ENCODE peak calls at places on chromosome 1, in six cellular contexts. Q is fibroblast of lung; O is CD8-positive, alpha-beta memory T cell; W is Peyer's patch; X is CD4-positive, CD25-positive, alpha-beta regulatory T cell; M is GM23248. Z is an unnamed sample.

GRCh38 chr1:53372501-53372951 is 44.7 kb upstream of the LRP8 start:
- DNase-seq in Q (no peak), O (no peak), X (no peak), W (no peak), M (no peak), Z (no peak)

GRCh38 chr1:167373398-167373797 is 144.9 kb downstream of the CD247 start:
- DNase-seq in Q (peak; percentile 68), O (no peak), M (peak; percentile 43), X (no peak), W (no peak), Z (no peak)

GRCh38 chr1:20792177-20792576 is 5.1 kb upstream of the HP1BP3 start:
- DNase-seq in W (no peak), Q (peak; percentile 96), M (peak; percentile 81), X (no peak), O (no peak), Z (no peak)

GRCh38 chr1:39177641-39178040 is 26.9 kb upstream of the MACF1 start:
- DNase-seq in O (no peak), W (no peak), X (no peak), M (no peak), Q (no peak), Z (no peak)

GRCh38 chr1:224182866-224183590 is at the start of gene DEGS1:
- DNase-seq in X (peak; percentile 86), M (peak; percentile 91), W (peak; percentile 90), Q (peak; percentile 75), O (peak; percentile 77), Z (peak; percentile 80)

GRCh38 chr1:245484176-245484575 is 329.4 kb downstream of the KIF26B start:
- DNase-seq in M (no peak), Q (no peak), O (no peak), W (no peak), X (no peak), Z (no peak)

GRCh38 chr1:167474191-167474641 is 44.1 kb downstream of the CD247 start:
- DNase-seq in M (no peak), X (peak; percentile 47), Q (no peak), W (no peak), O (peak; percentile 37), Z (no peak)

GRCh38 chr1:192546596-192547199 is 28.9 kb upstream of the RGS1 start:
- DNase-seq in X (no peak), Q (peak; percentile 82), O (no peak), W (no peak), M (no peak), Z (no peak)

GRCh38 chr1:108815566-108815965 is 41.3 kb downstream of the AKNAD1 start:
- DNase-seq in X (no peak), W (no peak), O (no peak), M (peak; percentile 51), Q (no peak), Z (no peak)

GRCh38 chr1:229409616-229410369 is 24.1 kb downstream of the ACTA1 start:
- DNase-seq in M (peak; percentile 5), X (no peak), O (no peak), W (no peak), Q (no peak), Z (no peak)

GRCh38 chr1:240888039-240888786 is 276.3 kb upstream of the GREM2 start:
- DNase-seq in O (no peak), Q (peak; percentile 3), W (no peak), M (no peak), X (no peak), Z (no peak)

GRCh38 chr1:186188736-186189135 is 186.3 kb downstream of the TPR start:
- DNase-seq in W (no peak), X (no peak), M (peak; percentile 68), Q (peak; percentile 9), O (no peak), Z (no peak)

GRCh38 chr1:91529856-91530255 is 29.2 kb downstream of the CDC7 start:
- DNase-seq in W (no peak), X (no peak), M (peak; percentile 53), Q (peak; percentile 86), O (no peak), Z (no peak)

GRCh38 chr1:198529414-198529813 is 11.1 kb downstream of the ATP6V1G3 start:
- DNase-seq in O (no peak), W (no peak), M (peak; percentile 74), X (no peak), Q (peak; percentile 93), Z (no peak)

GRCh38 chr1:27360159-27361043 is 6.4 kb downstream of the MAP3K6 start:
- DNase-seq in M (no peak), X (peak; percentile 37), W (peak; percentile 55), O (peak; percentile 66), Q (no peak), Z (peak; percentile 69)

GRCh38 chr1:56153276-56153675 is 426.1 kb downstream of the PLPP3 start:
- DNase-seq in X (no peak), O (no peak), M (no peak), W (no peak), Q (no peak), Z (no peak)

GRCh38 chr1:1431845-1432565 is 3.5 kb upstream of the VWA1 start:
- DNase-seq in O (no peak), X (no peak), Q (peak; percentile 41), M (no peak), W (no peak), Z (no peak)

GRCh38 chr1:109661391-109661790 is 5.5 kb downstream of the GSTM4 start:
- DNase-seq in X (no peak), W (no peak), O (no peak), Q (no peak), M (no peak), Z (no peak)

GRCh38 chr1:173411835-173412742 is 65.0 kb upstream of the PRDX6 start:
- DNase-seq in X (no peak), O (no peak), W (no peak), Q (peak; percentile 85), M (peak; percentile 93), Z (no peak)

GRCh38 chr1:24364975-24365678 is 46.0 kb downstream of the GRHL3 start:
- DNase-seq in W (no peak), O (no peak), M (peak; percentile 98), X (no peak), Q (peak; percentile 93), Z (no peak)

GRCh38 chr1:35633526-35633925 is 7.8 kb downstream of the PSMB2 start:
- DNase-seq in W (no peak), O (no peak), Q (no peak), M (no peak), X (no peak), Z (no peak)

GRCh38 chr1:36092166-36092797 is 3.6 kb downstream of the ADPRS start:
- DNase-seq in O (no peak), W (no peak), Q (no peak), X (no peak), M (no peak), Z (no peak)

GRCh38 chr1:24290933-24291487 is 28.1 kb upstream of the GRHL3 start:
- DNase-seq in W (no peak), M (no peak), Q (no peak), O (no peak), X (no peak), Z (no peak)

GRCh38 chr1:112325504-112325903 is 70.5 kb upstream of the CTTNBP2NL start:
- DNase-seq in Q (no peak), X (no peak), W (no peak), M (no peak), O (no peak), Z (no peak)

GRCh38 chr1:168084396-168085231 is 52.1 kb downstream of the GPR161 start:
- DNase-seq in M (peak; percentile 61), Q (peak; percentile 49), W (peak; percentile 35), O (peak; percentile 42), X (peak; percentile 36), Z (peak; percentile 51)

DNA sequence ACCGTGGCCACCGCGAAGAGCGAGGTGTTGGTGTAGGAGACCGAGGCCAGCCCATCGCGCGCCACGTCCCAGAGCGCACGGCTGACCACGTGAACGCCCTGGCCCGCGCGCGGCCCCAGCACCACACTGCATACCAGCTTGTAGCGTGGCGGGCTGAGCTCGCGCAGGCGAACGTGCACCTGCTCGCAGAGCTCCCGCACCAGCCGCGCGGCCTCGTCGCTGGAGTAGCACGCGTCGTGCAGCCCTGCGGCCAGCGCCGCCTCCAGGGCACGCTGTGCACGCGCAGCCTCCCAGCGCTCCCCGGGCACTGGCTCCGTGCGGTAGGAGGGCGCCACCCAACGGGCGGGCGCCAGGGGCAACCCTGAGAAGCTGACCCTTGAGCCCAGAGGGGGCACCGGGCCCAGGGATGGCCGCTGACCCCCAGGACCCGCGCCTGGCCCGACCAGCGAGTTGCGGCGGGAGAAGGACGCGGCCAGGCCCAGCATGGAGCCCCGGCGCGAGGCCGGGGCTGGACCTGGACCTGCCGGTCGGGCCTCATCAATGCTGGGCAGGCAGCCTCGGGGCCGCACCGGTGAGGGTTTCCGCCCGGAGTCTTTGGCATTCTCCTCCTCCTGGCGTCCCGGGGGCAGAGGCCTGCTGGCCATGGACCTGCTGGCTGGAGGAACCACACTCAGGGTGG is 987 bp downstream of the DYNLT4 start:
- DNase-seq in X (no peak), O (no peak), W (no peak), Q (no peak), M (no peak), Z (no peak)
- H3K4me1 ChIP-seq in X (peaks cover 83% of the 10 kb centered on the region), O (peaks cover 72% of the 10 kb centered on the region), W (peaks cover 69% of the 10 kb centered on the region), Q (peaks cover 72% of the 10 kb centered on the region), M (peaks cover 65% of the 10 kb centered on the region), Z (peaks cover 68% of the 10 kb centered on the region)

DNA sequence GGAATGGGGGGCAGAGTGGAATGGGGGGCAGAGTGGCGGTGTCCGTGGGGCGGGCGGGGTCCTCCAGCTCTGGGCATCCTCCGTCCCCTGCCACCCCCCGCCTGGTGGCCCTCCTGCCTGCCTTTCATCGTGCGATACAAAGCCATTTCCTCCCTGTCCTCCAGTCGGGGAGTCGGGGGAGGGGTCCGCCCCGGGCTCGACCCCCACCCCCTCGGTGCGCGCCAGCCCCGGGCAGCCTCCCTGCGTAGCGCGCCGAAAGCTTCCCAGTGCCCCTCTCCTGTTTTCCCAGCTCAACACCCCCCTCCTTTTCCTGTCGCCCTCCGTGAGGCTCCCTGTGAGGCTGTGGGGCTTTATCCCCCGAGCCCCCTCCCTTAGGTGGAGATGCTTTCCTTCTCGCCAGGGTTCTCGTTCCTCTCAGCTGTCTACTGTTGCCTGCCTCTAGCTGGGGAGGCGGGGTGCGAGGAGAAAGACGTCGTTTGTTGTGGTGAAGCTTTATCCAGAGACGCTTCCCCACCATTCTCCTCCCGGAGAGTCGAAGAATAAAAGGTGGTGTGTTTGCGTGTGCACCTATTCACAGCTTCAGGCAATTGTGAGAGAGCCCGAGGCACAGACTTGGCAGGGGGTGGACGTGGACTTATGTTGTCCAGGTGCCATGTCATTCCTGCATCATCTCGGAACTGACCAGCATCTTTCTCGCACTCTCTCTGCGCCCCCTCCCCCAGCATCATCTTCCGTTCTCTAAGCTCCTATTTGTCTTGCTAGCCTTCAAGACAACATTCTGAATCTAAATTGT is 829 bp downstream of the DNM3 start:
- DNase-seq in M (peak; percentile 38), X (no peak), O (peak; percentile 1), Q (peak; percentile 4), W (peak; percentile 25), Z (peak; percentile 4)
- H3K27ac ChIP-seq in M (no peak overlapping the region), X (no peak overlapping the region), O (no peak overlapping the region), Q (no peak overlapping the region), W (peak overlapping the region; percentile 53), Z (no peak overlapping the region)

GRCh38 chr1:41366428-41367101 is 5.3 kb downstream of the FOXO6 start:
- DNase-seq in X (peak; percentile 26), Q (no peak), M (no peak), O (peak; percentile 37), W (no peak), Z (no peak)
- H3K4me1 ChIP-seq in X (peaks cover 27% of the 10 kb centered on the region), Q (no peaks in the 10 kb centered on the region), M (no peaks in the 10 kb centered on the region), O (peaks cover 22% of the 10 kb centered on the region), W (peaks cover 32% of the 10 kb centered on the region), Z (peaks cover 23% of the 10 kb centered on the region)

DNA sequence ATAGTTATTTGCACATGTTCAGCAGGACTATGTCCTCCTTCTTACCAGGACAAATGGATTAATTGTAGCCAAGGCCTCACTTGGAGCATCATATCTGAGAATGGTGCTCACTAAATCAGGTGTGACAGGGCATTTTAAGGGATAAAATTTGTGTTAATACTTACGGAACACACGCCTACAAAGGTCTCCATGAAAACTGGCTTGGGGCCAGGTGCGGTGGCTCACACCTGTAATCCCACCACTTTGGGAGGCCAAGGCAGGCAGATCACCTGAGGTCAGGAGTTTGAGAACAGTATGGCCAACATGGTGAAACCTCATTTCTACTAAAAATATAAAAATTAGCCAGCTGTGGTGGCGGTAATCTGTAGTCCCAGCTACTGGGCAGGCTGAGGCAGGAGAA is 75.1 kb upstream of the CAPZB start:
- DNase-seq in X (no peak), Q (no peak), W (no peak), O (no peak), M (no peak), Z (no peak)
- H3K27ac ChIP-seq in X (no peak overlapping the region), Q (no peak overlapping the region), W (no peak overlapping the region), O (no peak overlapping the region), M (peak overlapping the region; percentile 83), Z (no peak overlapping the region)